ENCODE peak calls at places on chromosomes 2 and 18, in seven cellular contexts. R is amygdala; V is RWPE1; D is endothelial cell of umbilical vein; A is heart right ventricle; E is HT1080; P is stimulated activated CD4-positive, alpha-beta T cell treated with anti-CD3 and anti-CD28 coated beads, Interleukin-4, amount 100 ng/mL, for 24 hours. Y is an unnamed sample.

GRCh38 chr18:49023938-49024341 is 73.2 kb upstream of the SMAD7 start:
- DNase-seq in R (no peak), V (no peak), D (no peak), A (no peak), E (no peak), P (no peak), Y (no peak)

GRCh38 chr2:156841321-156841720 is 405.1 kb downstream of the GPD2 start:
- DNase-seq in R (no peak), V (no peak), D (no peak), A (no peak), E (no peak), P (no peak), Y (no peak)

GRCh38 chr2:231399853-231400667 is 4.5 kb downstream of the B3GNT7 start:
- DNase-seq in R (peak), V (no peak), D (peak), A (peak), E (peak), P (no peak), Y (peak)

GRCh38 chr18:36786686-36787085 is 42.1 kb downstream of the TPGS2 start:
- DNase-seq in R (no peak), V (no peak), D (peak), A (peak), E (peak), P (no peak), Y (peak)

GRCh38 chr18:30248061-30248460 is 794.5 kb downstream of the DSC3 start:
- DNase-seq in R (no peak), V (no peak), D (no peak), A (no peak), E (no peak), P (no peak), Y (no peak)

GRCh38 chr18:10424576-10425314 is 29.7 kb upstream of the APCDD1 start:
- DNase-seq in R (no peak), V (no peak), D (no peak), A (peak), E (no peak), P (no peak), Y (no peak)

GRCh38 chr2:85875613-85876012 is 13.2 kb downstream of the ST3GAL5 start:
- DNase-seq in R (no peak), V (no peak), D (no peak), A (no peak), E (no peak), P (no peak), Y (no peak)

GRCh38 chr2:117646872-117647271 is 167.6 kb upstream of the DDX18 start:
- DNase-seq in R (no peak), V (no peak), D (no peak), A (no peak), E (no peak), P (no peak), Y (no peak)

GRCh38 chr2:27261241-27261925 is 1.5 kb downstream of the SLC30A3 start:
- DNase-seq in R (no peak), V (no peak), D (no peak), A (no peak), E (peak), P (no peak), Y (no peak)

GRCh38 chr2:45045706-45046105 is 36.5 kb upstream of the SIX2 start:
- DNase-seq in R (no peak), V (no peak), D (no peak), A (no peak), E (no peak), P (no peak), Y (no peak)

GRCh38 chr2:40455661-40456060 is 3.8 kb upstream of the SLC8A1 start:
- DNase-seq in R (no peak), V (no peak), D (no peak), A (no peak), E (no peak), P (no peak), Y (peak)

Y was measured in mammary epithelial cell.